ENCODE peak calls at places on chromosomes 1 and 21, in four cellular contexts. D is SK-N-SH, B is K562, M is H1. H is an unnamed sample.

GRCh38 chr1:101175886-101176285 is 60.9 kb upstream of the S1PR1 start:
- DNase-seq in B (no peak), M (no peak), D (no peak), H (no peak)

GRCh38 chr1:26530898-26531598 is 1.5 kb downstream of the RPS6KA1 start:
- DNase-seq in M (peak), B (peak), D (peak), H (no peak)

GRCh38 chr1:230299148-230300006 is 126.8 kb downstream of the PGBD5 start:
- DNase-seq in B (no peak), D (no peak), M (no peak), H (no peak)

GRCh38 chr1:234213576-234214128 is 159.6 kb upstream of the COA6 start:
- DNase-seq in D (no peak), B (no peak), M (no peak), H (no peak)

GRCh38 chr1:145936247-145936646 is 9.0 kb upstream of the RBM8A start:
- DNase-seq in M (no peak), B (no peak), D (no peak), H (no peak)

GRCh38 chr21:33314096-33314495 is 10.7 kb upstream of the IFNAR1 start:
- DNase-seq in D (no peak), B (no peak), M (no peak), H (no peak)

GRCh38 chr1:205088341-205088740 is 4.1 kb upstream of the TMEM81 start:
- DNase-seq in D (no peak), B (no peak), M (no peak), H (no peak)

GRCh38 chr1:208604295-208604694 is 360.1 kb upstream of the PLXNA2 start:
- DNase-seq in B (no peak), D (no peak), M (no peak), H (peak)

GRCh38 chr1:205505791-205506190 is 1.3 kb downstream of the CDK18 start:
- DNase-seq in B (peak), D (no peak), M (no peak), H (no peak)

GRCh38 chr1:202642619-202643291 is 67.5 kb downstream of the SYT2 start:
- DNase-seq in B (no peak), D (peak), M (peak), H (no peak)

GRCh38 chr1:92168657-92169056 is 49.1 kb upstream of the C1orf146 start:
- DNase-seq in B (no peak), M (no peak), D (peak), H (no peak)

GRCh38 chr1:88892146-88892877 is 945 bp upstream of the GTF2B start:
- DNase-seq in B (no peak), D (peak), M (no peak), H (no peak)

GRCh38 chr1:101112051-101112770 is 86.6 kb upstream of the DPH5 start:
- DNase-seq in D (no peak), M (no peak), B (no peak), H (peak)

GRCh38 chr1:68958957-68959356 is 462.1 kb upstream of the DEPDC1 start:
- DNase-seq in M (no peak), D (no peak), B (no peak), H (no peak)

GRCh38 chr1:42740756-42741580 is 932 bp upstream of the CLDN19 start:
- DNase-seq in B (no peak), D (peak), M (no peak), H (no peak)

GRCh38 chr1:76289692-76290091 is 215.1 kb downstream of the ST6GALNAC3 start:
- DNase-seq in D (no peak), M (no peak), B (no peak), H (no peak)

GRCh38 chr21:36859744-36860501 is 106.5 kb downstream of the HLCS start:
- DNase-seq in B (peak), D (peak), M (peak), H (no peak)

GRCh38 chr1:168709407-168709891 is 19.6 kb downstream of the DPT start:
- DNase-seq in M (no peak), B (no peak), D (no peak), H (no peak)

GRCh38 chr21:38956791-38957571 is 151.3 kb downstream of the ETS2 start:
- DNase-seq in B (no peak), D (no peak), M (no peak), H (no peak)

GRCh38 chr1:43773821-43774220 is 66.5 kb downstream of the ST3GAL3 start:
- DNase-seq in D (no peak), B (no peak), M (no peak), H (no peak)
- TF ChIP-seq NRF1 in D (no peak), B (no peak), M (no peak), H (no peak)

GRCh38 chr1:50095716-50096115 is 13.0 kb upstream of the ELAVL4 start:
- DNase-seq in B (no peak), D (no peak), M (no peak), H (no peak)

GRCh38 chr1:50098490-50099109 is 10.1 kb upstream of the ELAVL4 start:
- DNase-seq in B (no peak), M (no peak), D (no peak), H (no peak)

GRCh38 chr1:50099654-50100053 is 9.1 kb upstream of the ELAVL4 start:
- DNase-seq in B (no peak), M (no peak), D (no peak), H (no peak)

DNA sequence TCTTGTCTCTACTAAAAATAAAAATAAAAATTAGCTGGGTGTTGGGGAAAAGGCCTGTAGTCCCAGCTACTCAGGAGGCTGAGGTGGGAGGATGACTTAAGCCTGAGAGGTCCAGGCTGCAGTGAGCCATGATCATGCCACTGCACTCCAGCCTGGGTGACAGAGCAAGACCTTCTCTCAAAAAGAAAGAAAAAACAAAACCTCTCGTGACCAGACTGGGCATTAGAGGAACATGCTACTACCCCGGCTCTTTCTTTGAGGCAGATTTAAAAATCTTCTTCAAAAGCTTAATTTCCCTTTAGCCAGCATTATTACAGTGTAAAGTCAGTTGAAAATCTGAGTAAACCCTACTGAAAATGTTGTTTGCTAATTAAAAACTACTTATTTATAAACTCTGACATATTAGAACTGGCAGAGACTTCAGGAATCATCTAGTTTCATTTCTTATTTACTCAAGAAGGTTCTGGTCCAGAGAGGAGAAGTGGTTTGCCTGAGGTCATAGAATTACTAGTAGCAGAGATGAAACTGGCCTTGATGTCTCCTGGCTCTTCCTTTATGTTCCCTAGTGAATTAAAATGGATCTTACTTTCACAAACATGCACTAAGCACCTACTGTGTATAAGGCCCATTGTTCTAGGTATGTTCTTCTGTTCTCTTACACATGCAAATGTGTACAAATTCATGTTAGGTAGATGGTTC is 11.5 kb upstream of the ELAVL4 start:
- DNase-seq in M (no peak), D (no peak), B (no peak), H (no peak)
- TF ChIP-seq NRF1 in M (no peak), D (no peak), B (no peak), H (no peak)

DNA sequence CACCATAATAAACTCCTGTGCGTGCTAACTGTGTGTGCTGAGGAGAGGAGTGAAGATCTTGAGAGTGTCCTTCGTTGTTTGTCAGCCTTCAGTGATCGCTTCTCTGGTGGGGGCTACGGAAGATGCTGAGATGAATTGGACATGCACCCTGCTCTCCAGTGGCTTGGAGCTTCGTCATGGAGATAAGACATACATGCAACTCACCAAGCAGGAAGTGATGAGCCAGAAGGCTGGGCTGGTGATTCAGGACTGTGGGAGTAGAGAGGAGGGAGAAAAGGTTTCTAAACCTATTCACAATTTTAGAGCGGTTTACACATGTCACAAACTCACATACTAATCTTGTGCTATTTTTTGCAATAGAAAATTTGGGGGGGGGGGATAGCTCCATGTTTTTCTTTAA is 128.9 kb upstream of the ADAR start:
- DNase-seq in B (no peak), M (no peak), D (no peak), H (no peak)
- TF ChIP-seq NRF1 in B (no peak), M (no peak), D (no peak), H (no peak)

GRCh38 chr1:19971657-19972056 is 7.8 kb downstream of the PLA2G2A start:
- DNase-seq in D (no peak), M (no peak), B (no peak), H (no peak)

GRCh38 chr1:19978143-19978542 is 1.3 kb downstream of the PLA2G2A start:
- DNase-seq in M (no peak), D (no peak), B (no peak), H (no peak)

GRCh38 chr1:19975423-19976193 is 3.8 kb downstream of the PLA2G2A start:
- DNase-seq in D (no peak), B (no peak), M (no peak), H (no peak)

GRCh38 chr1:19976317-19977003 is 3.0 kb downstream of the PLA2G2A start:
- DNase-seq in M (no peak), B (no peak), D (no peak), H (no peak)

GRCh38 chr1:19974822-19975416 is 4.5 kb downstream of the PLA2G2A start:
- DNase-seq in D (peak), M (peak), B (peak), H (no peak)
- TF ChIP-seq NRF1 in D (no peak), M (no peak), B (no peak), H (no peak)

GRCh38 chr1:67170751-67171573 is 4.7 kb downstream of the IL23R start:
- DNase-seq in B (no peak), D (no peak), M (no peak), H (no peak)
- TF ChIP-seq NRF1 in B (no peak), D (no peak), M (no peak), H (no peak)

GRCh38 chr1:66768935-66769334 is 16.7 kb downstream of the DYNLT5 start:
- DNase-seq in M (no peak), B (no peak), D (no peak), H (no peak)
- TF ChIP-seq NRF1 in M (no peak), B (no peak), D (no peak), H (no peak)

DNA sequence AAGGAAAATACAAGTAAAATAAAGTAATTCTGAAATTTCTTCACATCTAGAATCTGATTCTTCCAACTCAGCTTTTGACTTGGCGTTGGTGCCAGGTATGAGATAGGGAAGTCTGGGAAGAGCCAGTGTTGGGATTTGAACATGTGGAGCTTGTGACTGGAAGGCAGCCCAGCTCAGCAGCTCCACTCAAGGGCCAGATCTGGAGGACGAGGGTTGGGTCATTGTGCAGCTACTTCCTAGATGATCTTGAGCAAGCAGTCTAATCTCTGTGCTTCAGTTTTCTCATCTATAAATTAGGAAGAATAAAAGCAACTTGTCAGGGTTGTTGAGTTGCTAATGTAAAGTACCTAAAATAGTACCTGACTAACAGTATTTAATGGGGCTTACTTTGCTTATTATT is 5.0 kb downstream of the ADARB1 start:
- DNase-seq in M (no peak), B (no peak), D (no peak), H (no peak)
- TF ChIP-seq NRF1 in M (no peak), B (no peak), D (no peak), H (no peak)

GRCh38 chr1:66282885-66283284 is 251.1 kb upstream of the SGIP1 start:
- DNase-seq in B (no peak), M (no peak), D (no peak), H (no peak)
- TF ChIP-seq NRF1 in B (no peak), M (no peak), D (no peak), H (no peak)

DNA sequence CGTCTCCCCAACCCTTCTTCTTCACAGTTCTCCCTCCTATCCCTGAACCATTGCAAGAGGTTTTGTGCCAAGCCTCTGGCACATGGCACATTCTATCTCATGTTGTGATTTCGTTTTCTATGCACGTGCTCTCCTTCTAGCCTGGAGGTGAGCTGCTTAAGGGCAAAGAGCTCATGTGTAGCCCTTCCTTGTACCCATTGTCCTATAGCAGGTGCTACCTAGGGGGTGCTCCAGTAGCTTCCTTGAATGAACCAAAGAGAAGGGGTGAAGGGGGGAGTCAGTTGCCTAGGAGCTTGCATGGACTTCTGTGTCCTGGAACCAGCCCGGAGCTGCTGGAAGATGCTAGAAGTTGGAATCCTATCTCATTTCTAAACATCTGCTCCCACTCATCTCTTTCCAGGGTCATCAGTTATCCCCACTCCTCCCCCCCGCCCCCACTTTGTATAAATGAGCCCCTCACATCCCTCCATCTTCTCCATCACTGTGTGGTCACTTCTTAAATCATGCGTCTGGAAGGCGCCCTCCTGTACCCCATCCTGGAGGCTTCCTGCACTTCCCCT is 535 bp upstream of the DISC1 start:
- DNase-seq in B (no peak), M (peak), D (no peak), H (no peak)
- TF ChIP-seq NRF1 in B (no peak), M (no peak), D (no peak), H (no peak)

DNA sequence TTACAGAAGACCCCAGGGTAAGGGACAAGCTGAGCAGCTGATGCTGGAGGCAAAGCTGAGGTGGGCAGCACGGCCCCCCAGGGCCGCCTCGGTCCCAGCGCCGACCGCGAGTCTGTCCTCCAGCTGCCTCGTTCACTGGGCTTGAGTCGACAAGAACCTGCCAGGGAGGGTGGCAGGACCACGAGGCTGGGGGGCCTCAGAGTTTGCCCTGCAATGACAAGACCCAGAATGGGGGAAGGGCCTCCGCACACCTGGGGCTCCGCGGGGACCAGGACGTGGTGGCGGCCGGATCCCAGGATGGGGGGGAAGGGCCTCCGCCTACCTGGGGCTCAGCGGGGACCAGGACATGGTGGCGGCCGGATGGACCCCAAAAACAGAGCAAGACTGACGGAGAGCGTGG is 53.9 kb upstream of the COL18A1 start:
- DNase-seq in B (no peak), M (no peak), D (no peak), H (no peak)
- TF ChIP-seq NRF1 in B (no peak), M (no peak), D (no peak), H (no peak)